ENCODE peak calls at places on chromosomes 1 and 21, in six cellular contexts. D is activated CD8-positive, alpha-beta memory T cell treated with anti-CD3 and anti-CD28 coated beads for 4 hours; Z is GM10248; E is RWPE1; Q is fibroblast of pulmonary artery; F is small intestine. J is an unnamed sample.

GRCh38 chr1:156056326-156056849 is 1.8 kb downstream of the LAMTOR2 start:
- DNase-seq in D (no peak), Z (no peak), E (no peak), Q (no peak), F (no peak), J (no peak)

GRCh38 chr1:9475061-9475627 is 64.1 kb upstream of the SLC25A33 start:
- DNase-seq in D (no peak), Z (no peak), E (no peak), Q (no peak), F (no peak), J (no peak)

GRCh38 chr1:244322791-244323521 is 128.8 kb downstream of the ADSS2 start:
- DNase-seq in D (peak; percentile 21), Z (no peak), E (peak; percentile 88), Q (peak; percentile 98), F (peak; percentile 62), J (no peak)

GRCh38 chr1:178536844-178537371 is 24.0 kb downstream of the TEX35 start:
- DNase-seq in D (no peak), Z (no peak), E (peak; percentile 86), Q (peak; percentile 96), F (peak; percentile 99), J (no peak)

GRCh38 chr1:44624268-44624901 is 49.9 kb downstream of the TMEM53 start:
- DNase-seq in D (no peak), Z (no peak), E (no peak), Q (no peak), F (no peak), J (no peak)

GRCh38 chr1:51063121-51063520 is 38.9 kb upstream of the C1orf185 start:
- DNase-seq in D (no peak), Z (no peak), E (peak; percentile 55), Q (peak; percentile 92), F (no peak), J (no peak)

GRCh38 chr1:81714636-81715035 is 86.1 kb upstream of the ADGRL2 start:
- DNase-seq in D (no peak), Z (no peak), E (no peak), Q (no peak), F (no peak), J (no peak)

GRCh38 chr1:96538001-96538649 is 183.5 kb upstream of the PTBP2 start:
- DNase-seq in D (no peak), Z (no peak), E (no peak), Q (peak; percentile 97), F (peak; percentile 5), J (no peak)

GRCh38 chr21:9839011-9839661 is 682.2 kb upstream of the TPTE start:
- DNase-seq in D (no peak), Z (peak; percentile 17), E (no peak), Q (no peak), F (no peak), J (no peak)

GRCh38 chr21:38083534-38083933 is 167.3 kb upstream of the KCNJ6 start:
- DNase-seq in D (no peak), Z (no peak), E (no peak), Q (no peak), F (no peak), J (no peak)

GRCh38 chr1:96370752-96371151 is 350.8 kb upstream of the PTBP2 start:
- DNase-seq in D (no peak), Z (no peak), E (peak; percentile 68), Q (peak; percentile 95), F (no peak), J (no peak)

J was measured in GM12892.